ENCODE peak calls at places on chromosome 2, in five cellular contexts. K is WERI-Rb-1; M is stimulated activated CD4-positive, alpha-beta T cell treated with anti-CD3 and anti-CD28 coated beads, Interleukin-12 subunit alpha, Interleukin-12 subunit beta, amount 100 ng/mL, for 24 hours; X is T-helper 2 cell; T is A172. P is an unnamed sample.

GRCh38 chr2:37770797-37771196 is 99.4 kb upstream of the CDC42EP3 start:
- DNase-seq in K (no peak), M (no peak), X (no peak), T (no peak), P (no peak)

GRCh38 chr2:34012728-34013302 is 413.7 kb upstream of the FAM98A start:
- DNase-seq in X (peak), K (peak), M (peak), T (peak), P (peak)

GRCh38 chr2:161138429-161138828 is 21.8 kb upstream of the TANK start:
- DNase-seq in T (no peak), X (peak), M (no peak), K (no peak), P (no peak)

GRCh38 chr2:23414876-23415275 is 29.9 kb downstream of the KLHL29 start:
- DNase-seq in M (no peak), T (no peak), K (peak), X (no peak), P (no peak)

GRCh38 chr2:8525582-8526402 is 156.1 kb upstream of the ID2 start:
- DNase-seq in T (no peak), M (no peak), X (no peak), K (peak), P (peak)

GRCh38 chr2:47798628-47799027 is 15.7 kb downstream of the MSH6 start:
- DNase-seq in T (no peak), X (no peak), M (no peak), K (no peak), P (no peak)

GRCh38 chr2:162720559-162721271 is 117.9 kb downstream of the KCNH7 start:
- DNase-seq in X (peak), M (no peak), K (no peak), T (no peak), P (no peak)

GRCh38 chr2:170277943-170278342 is 100.0 kb downstream of the MYO3B start:
- DNase-seq in M (no peak), X (no peak), T (no peak), K (no peak), P (peak)

GRCh38 chr2:44130441-44130840 is 38.2 kb upstream of the PPM1B start:
- DNase-seq in M (no peak), X (no peak), K (no peak), T (peak), P (peak)

GRCh38 chr2:96212336-96212735 is 3.7 kb upstream of the STARD7 start:
- DNase-seq in T (no peak), M (no peak), K (no peak), X (no peak), P (no peak)

GRCh38 chr2:147182260-147182659 is 662.6 kb upstream of the ACVR2A start:
- DNase-seq in X (peak), T (peak), K (no peak), M (peak), P (no peak)

GRCh38 chr2:154452906-154453493 is 245.5 kb upstream of the KCNJ3 start:
- DNase-seq in M (no peak), K (no peak), T (peak), X (no peak), P (no peak)

GRCh38 chr2:128450211-128451015 is 131.7 kb upstream of the HS6ST1 start:
- DNase-seq in X (no peak), T (no peak), M (no peak), K (no peak), P (no peak)

GRCh38 chr2:71510938-71511337 is 57.6 kb downstream of the DYSF start:
- DNase-seq in K (no peak), M (no peak), T (no peak), X (no peak), P (no peak)

GRCh38 chr2:159211447-159212396 is 74.8 kb downstream of the WDSUB1 start:
- DNase-seq in K (no peak), M (no peak), X (no peak), T (no peak), P (no peak)

GRCh38 chr2:219045937-219046550 is 4.7 kb upstream of the CFAP65 start:
- DNase-seq in T (peak), K (no peak), M (no peak), X (peak), P (no peak)

GRCh38 chr2:230225486-230225885 is at the start of gene SP140:
- DNase-seq in K (no peak), X (peak), M (peak), T (no peak), P (peak)

GRCh38 chr2:142617461-142617860 is 260.0 kb upstream of the KYNU start:
- DNase-seq in X (no peak), K (no peak), T (no peak), M (no peak), P (no peak)

GRCh38 chr2:215904101-215904500 is 109.2 kb downstream of the MREG start:
- DNase-seq in K (no peak), M (no peak), X (no peak), T (no peak), P (no peak)

GRCh38 chr2:241767464-241768250 is 9.0 kb upstream of the GAL3ST2 start:
- DNase-seq in K (no peak), T (no peak), X (no peak), M (no peak), P (no peak)

GRCh38 chr2:55403177-55403998 is 16.3 kb downstream of the CCDC88A start:
- DNase-seq in M (no peak), T (no peak), K (no peak), X (no peak), P (peak)

GRCh38 chr2:18684202-18685040 is 95.1 kb upstream of the NT5C1B start:
- DNase-seq in T (no peak), X (no peak), K (no peak), M (no peak), P (no peak)

GRCh38 chr2:221758076-221758475 is 186.0 kb upstream of the EPHA4 start:
- DNase-seq in T (no peak), M (no peak), X (no peak), K (no peak), P (no peak)

GRCh38 chr2:26000561-26001211 is 18.4 kb upstream of the KIF3C start:
- DNase-seq in M (no peak), X (no peak), T (no peak), K (no peak), P (peak)

GRCh38 chr2:127313359-127313758 is 19.4 kb upstream of the ERCC3 start:
- DNase-seq in X (no peak), M (no peak), K (no peak), T (no peak), P (no peak)

GRCh38 chr2:12432985-12433640 is 283.6 kb upstream of the TRIB2 start:
- DNase-seq in K (no peak), T (no peak), X (no peak), M (no peak), P (no peak)

P was measured in putamen.